ENCODE peak calls at places on chromosomes 6 and 20, in seven cellular contexts. One of them, this sample, is unnamed.

GRCh38 chr6:15689586-15690450 is 27.0 kb upstream of the DTNBP1 start:
- DNase-seq in ovary: no peak
- DNase-seq in esophagus muscularis mucosa: no peak
- DNase-seq in K562: no peak
- DNase-seq in transverse colon: no peak
- DNase-seq in GM12878: no peak
- DNase-seq in A549: no peak
- DNase-seq in this sample: no peak

GRCh38 chr6:23414204-23414501 is 711.9 kb upstream of the NRSN1 start:
- DNase-seq in ovary: no peak
- DNase-seq in transverse colon: no peak
- DNase-seq in esophagus muscularis mucosa: no peak
- DNase-seq in GM12878: peak; percentile 7
- DNase-seq in A549: no peak
- DNase-seq in K562: no peak
- DNase-seq in this sample: no peak

GRCh38 chr6:161415302-161415855 is 141.5 kb upstream of the AGPAT4 start:
- DNase-seq in esophagus muscularis mucosa: no peak
- DNase-seq in transverse colon: no peak
- DNase-seq in A549: no peak
- DNase-seq in K562: no peak
- DNase-seq in ovary: no peak
- DNase-seq in GM12878: no peak
- DNase-seq in this sample: no peak

GRCh38 chr6:134029495-134030455 is 22.6 kb downstream of the SLC2A12 start:
- DNase-seq in A549: peak; percentile 6
- DNase-seq in GM12878: no peak
- DNase-seq in transverse colon: no peak
- DNase-seq in K562: peak; percentile 64
- DNase-seq in esophagus muscularis mucosa: no peak
- DNase-seq in ovary: no peak
- DNase-seq in this sample: no peak

GRCh38 chr20:8132632-8133587 is 844 bp downstream of the PLCB1 start:
- DNase-seq in ovary: peak; percentile 56
- DNase-seq in esophagus muscularis mucosa: no peak
- DNase-seq in transverse colon: peak; percentile 20
- DNase-seq in A549: no peak
- DNase-seq in K562: no peak
- DNase-seq in GM12878: no peak
- DNase-seq in this sample: peak; percentile 83

GRCh38 chr6:130513770-130514169 is 148.0 kb downstream of the TMEM200A start:
- DNase-seq in A549: no peak
- DNase-seq in ovary: no peak
- DNase-seq in GM12878: peak; percentile 45
- DNase-seq in K562: peak; percentile 6
- DNase-seq in transverse colon: peak; percentile 9
- DNase-seq in esophagus muscularis mucosa: no peak
- DNase-seq in this sample: no peak

GRCh38 chr6:9540534-9541126 is 874.2 kb downstream of the TFAP2A start:
- DNase-seq in GM12878: no peak
- DNase-seq in transverse colon: no peak
- DNase-seq in esophagus muscularis mucosa: no peak
- DNase-seq in A549: peak; percentile 11
- DNase-seq in K562: peak; percentile 40
- DNase-seq in ovary: no peak
- DNase-seq in this sample: no peak

GRCh38 chr6:30684386-30685156 is 1.9 kb downstream of the PPP1R18 start:
- DNase-seq in GM12878: no peak
- DNase-seq in A549: no peak
- DNase-seq in K562: peak; percentile 72
- DNase-seq in ovary: peak; percentile 42
- DNase-seq in esophagus muscularis mucosa: no peak
- DNase-seq in transverse colon: peak; percentile 67
- DNase-seq in this sample: peak; percentile 85

GRCh38 chr6:148578489-148578814 is 168.4 kb upstream of the UST start:
- DNase-seq in K562: no peak
- DNase-seq in A549: no peak
- DNase-seq in ovary: no peak
- DNase-seq in transverse colon: no peak
- DNase-seq in GM12878: no peak
- DNase-seq in esophagus muscularis mucosa: no peak
- DNase-seq in this sample: no peak

GRCh38 chr20:38098952-38099351 is 65.4 kb downstream of the RPRD1B start:
- DNase-seq in A549: no peak
- DNase-seq in esophagus muscularis mucosa: no peak
- DNase-seq in GM12878: no peak
- DNase-seq in K562: no peak
- DNase-seq in ovary: no peak
- DNase-seq in transverse colon: no peak
- DNase-seq in this sample: no peak

GRCh38 chr6:23522751-23523527 is 603.1 kb upstream of the NRSN1 start:
- DNase-seq in ovary: no peak
- DNase-seq in GM12878: no peak
- DNase-seq in K562: no peak
- DNase-seq in esophagus muscularis mucosa: no peak
- DNase-seq in A549: no peak
- DNase-seq in transverse colon: no peak
- DNase-seq in this sample: no peak

GRCh38 chr6:98980814-98981213 is 33.1 kb upstream of the FBXL4 start:
- DNase-seq in ovary: no peak
- DNase-seq in esophagus muscularis mucosa: no peak
- DNase-seq in GM12878: no peak
- DNase-seq in A549: no peak
- DNase-seq in K562: no peak
- DNase-seq in transverse colon: no peak
- DNase-seq in this sample: no peak

GRCh38 chr6:33279971-33280511 is 3.1 kb downstream of the B3GALT4 start:
- DNase-seq in K562: peak; percentile 86
- DNase-seq in transverse colon: no peak
- DNase-seq in GM12878: no peak
- DNase-seq in esophagus muscularis mucosa: no peak
- DNase-seq in A549: peak; percentile 85
- DNase-seq in ovary: no peak
- DNase-seq in this sample: no peak

GRCh38 chr6:73879466-73879865 is 183.5 kb downstream of the CD109 start:
- DNase-seq in A549: no peak
- DNase-seq in transverse colon: no peak
- DNase-seq in esophagus muscularis mucosa: no peak
- DNase-seq in ovary: no peak
- DNase-seq in GM12878: no peak
- DNase-seq in K562: no peak
- DNase-seq in this sample: no peak

GRCh38 chr6:92408350-92408749 is 1011.0 kb downstream of the EPHA7 start:
- DNase-seq in ovary: no peak
- DNase-seq in A549: no peak
- DNase-seq in transverse colon: no peak
- DNase-seq in GM12878: no peak
- DNase-seq in esophagus muscularis mucosa: no peak
- DNase-seq in K562: no peak
- DNase-seq in this sample: no peak

GRCh38 chr6:82118150-82118562 is 129.4 kb downstream of the IBTK start:
- DNase-seq in transverse colon: no peak
- DNase-seq in A549: no peak
- DNase-seq in K562: no peak
- DNase-seq in ovary: no peak
- DNase-seq in GM12878: no peak
- DNase-seq in esophagus muscularis mucosa: no peak
- DNase-seq in this sample: no peak

GRCh38 chr6:162814417-162814988 is 86.7 kb downstream of the PACRG start:
- DNase-seq in transverse colon: no peak
- DNase-seq in GM12878: no peak
- DNase-seq in esophagus muscularis mucosa: no peak
- DNase-seq in ovary: no peak
- DNase-seq in K562: no peak
- DNase-seq in A549: no peak
- DNase-seq in this sample: no peak

GRCh38 chr6:137927777-137928218 is 60.7 kb downstream of the TNFAIP3 start:
- DNase-seq in ovary: no peak
- DNase-seq in K562: no peak
- DNase-seq in transverse colon: peak; percentile 47
- DNase-seq in GM12878: peak; percentile 99
- DNase-seq in A549: no peak
- DNase-seq in esophagus muscularis mucosa: no peak
- DNase-seq in this sample: no peak

GRCh38 chr6:157610451-157610999 is 212.5 kb upstream of the SNX9 start:
- DNase-seq in transverse colon: no peak
- DNase-seq in ovary: no peak
- DNase-seq in K562: no peak
- DNase-seq in GM12878: no peak
- DNase-seq in A549: no peak
- DNase-seq in esophagus muscularis mucosa: no peak
- DNase-seq in this sample: no peak

GRCh38 chr6:44226368-44227137 is 3.2 kb downstream of the SLC29A1 start:
- DNase-seq in transverse colon: no peak
- DNase-seq in esophagus muscularis mucosa: no peak
- DNase-seq in ovary: peak; percentile 61
- DNase-seq in GM12878: no peak
- DNase-seq in A549: no peak
- DNase-seq in K562: peak; percentile 58
- DNase-seq in this sample: peak; percentile 83

GRCh38 chr6:134282816-134283215 is 35.1 kb downstream of the SGK1 start:
- DNase-seq in GM12878: no peak
- DNase-seq in transverse colon: no peak
- DNase-seq in esophagus muscularis mucosa: no peak
- DNase-seq in ovary: no peak
- DNase-seq in K562: no peak
- DNase-seq in A549: no peak
- DNase-seq in this sample: no peak

GRCh38 chr20:25031241-25031640 is 26.7 kb downstream of the ACSS1 start:
- DNase-seq in GM12878: no peak
- DNase-seq in K562: no peak
- DNase-seq in ovary: no peak
- DNase-seq in A549: no peak
- DNase-seq in transverse colon: no peak
- DNase-seq in esophagus muscularis mucosa: no peak
- DNase-seq in this sample: no peak

GRCh38 chr6:27091661-27092315 is 155.7 kb upstream of the PRSS16 start:
- DNase-seq in GM12878: peak; percentile 54
- DNase-seq in ovary: no peak
- DNase-seq in A549: peak; percentile 72
- DNase-seq in esophagus muscularis mucosa: no peak
- DNase-seq in K562: peak; percentile 87
- DNase-seq in transverse colon: no peak
- DNase-seq in this sample: no peak

GRCh38 chr20:14062786-14063185 is 67.5 kb downstream of the MACROD2 start:
- DNase-seq in A549: no peak
- DNase-seq in transverse colon: no peak
- DNase-seq in GM12878: no peak
- DNase-seq in K562: no peak
- DNase-seq in ovary: no peak
- DNase-seq in esophagus muscularis mucosa: no peak
- DNase-seq in this sample: no peak

GRCh38 chr6:134178230-134179044 is 126.0 kb upstream of the SLC2A12 start:
- DNase-seq in esophagus muscularis mucosa: peak; percentile 92
- DNase-seq in transverse colon: peak; percentile 81
- DNase-seq in K562: peak; percentile 70
- DNase-seq in ovary: peak; percentile 74
- DNase-seq in GM12878: peak; percentile 53
- DNase-seq in A549: peak; percentile 75
- DNase-seq in this sample: peak; percentile 86

GRCh38 chr6:45586216-45587171 is 208.8 kb upstream of the SUPT3H start:
- DNase-seq in K562: no peak
- DNase-seq in GM12878: no peak
- DNase-seq in esophagus muscularis mucosa: peak; percentile 45
- DNase-seq in transverse colon: no peak
- DNase-seq in A549: no peak
- DNase-seq in ovary: no peak
- DNase-seq in this sample: no peak

GRCh38 chr20:32139947-32140346 is 30.4 kb downstream of the TM9SF4 start:
- DNase-seq in A549: no peak
- DNase-seq in esophagus muscularis mucosa: no peak
- DNase-seq in GM12878: peak; percentile 53
- DNase-seq in transverse colon: no peak
- DNase-seq in ovary: no peak
- DNase-seq in K562: no peak
- DNase-seq in this sample: peak; percentile 1

GRCh38 chr6:143745160-143746133 is 67.7 kb downstream of the PHACTR2 start:
- DNase-seq in esophagus muscularis mucosa: no peak
- DNase-seq in A549: peak; percentile 17
- DNase-seq in GM12878: no peak
- DNase-seq in transverse colon: peak; percentile 62
- DNase-seq in K562: no peak
- DNase-seq in ovary: peak; percentile 46
- DNase-seq in this sample: no peak
- TF ChIP-seq EP300 in esophagus muscularis mucosa: no peak
- TF ChIP-seq EP300 in A549: peak; percentile 52
- TF ChIP-seq EP300 in GM12878: no peak
- TF ChIP-seq EP300 in transverse colon: no peak
- TF ChIP-seq EP300 in K562: no peak
- TF ChIP-seq EP300 in ovary: no peak
- TF ChIP-seq EP300 in this sample: no peak

DNA sequence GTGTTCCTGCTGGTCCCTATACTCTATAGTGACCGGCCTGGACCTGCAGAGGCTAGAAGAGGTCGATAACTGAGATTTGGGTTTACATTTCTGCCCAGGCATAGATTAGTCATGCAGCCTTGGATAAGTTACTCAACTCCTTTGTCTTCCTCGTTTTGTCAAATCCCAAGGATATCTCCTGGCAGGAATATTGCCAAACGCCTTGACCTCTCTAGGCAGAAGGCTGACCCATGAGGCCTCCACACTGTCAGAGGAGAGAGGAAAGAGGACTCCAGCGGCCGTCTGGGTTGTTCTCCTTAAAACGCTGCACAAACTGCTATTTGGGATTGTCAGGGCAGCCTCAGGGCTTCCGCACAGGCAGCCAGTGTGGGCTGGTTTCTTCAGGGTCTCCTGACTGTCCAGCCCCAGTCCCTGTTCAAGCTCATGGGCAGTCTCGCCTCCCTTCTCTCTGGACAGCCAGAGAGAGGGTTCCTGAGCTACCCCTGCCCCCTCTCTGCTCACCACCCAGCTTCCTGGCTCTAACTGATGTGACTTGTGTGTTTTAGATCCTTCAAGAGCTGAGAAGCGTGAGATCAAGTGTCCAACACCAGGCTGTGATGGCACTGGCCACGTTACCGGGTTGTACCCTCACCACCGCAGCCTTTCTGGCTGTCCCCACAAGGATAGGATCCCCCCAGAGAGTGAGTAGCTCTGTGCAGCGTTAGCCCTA is 44.7 kb upstream of the PCMTD2 start:
- DNase-seq in esophagus muscularis mucosa: no peak
- DNase-seq in ovary: no peak
- DNase-seq in GM12878: no peak
- DNase-seq in K562: no peak
- DNase-seq in transverse colon: no peak
- DNase-seq in A549: no peak
- DNase-seq in this sample: no peak
- TF ChIP-seq CTCF in esophagus muscularis mucosa: no peak
- TF ChIP-seq CTCF in ovary: no peak
- TF ChIP-seq CTCF in GM12878: no peak
- TF ChIP-seq CTCF in K562: no peak
- TF ChIP-seq CTCF in transverse colon: no peak
- TF ChIP-seq CTCF in A549: no peak
- TF ChIP-seq CTCF in this sample: no peak

GRCh38 chr20:33674294-33675126 is at the start of gene NECAB3:
- DNase-seq in ovary: peak; percentile 95
- DNase-seq in A549: peak; percentile 75
- DNase-seq in esophagus muscularis mucosa: peak; percentile 95
- DNase-seq in K562: peak; percentile 93
- DNase-seq in GM12878: no peak
- DNase-seq in transverse colon: peak; percentile 90
- DNase-seq in this sample: peak; percentile 94
- TF ChIP-seq EP300 in ovary: no peak
- TF ChIP-seq EP300 in A549: no peak
- TF ChIP-seq EP300 in esophagus muscularis mucosa: no peak
- TF ChIP-seq EP300 in K562: no peak
- TF ChIP-seq EP300 in GM12878: no peak
- TF ChIP-seq EP300 in transverse colon: no peak
- TF ChIP-seq EP300 in this sample: no peak

GRCh38 chr6:7125290-7125689 is 17.5 kb downstream of the RREB1 start:
- DNase-seq in GM12878: no peak
- DNase-seq in K562: no peak
- DNase-seq in A549: no peak
- DNase-seq in ovary: no peak
- DNase-seq in transverse colon: no peak
- DNase-seq in esophagus muscularis mucosa: no peak
- DNase-seq in this sample: no peak
- TF ChIP-seq CTCF in GM12878: no peak
- TF ChIP-seq CTCF in K562: no peak
- TF ChIP-seq CTCF in A549: no peak
- TF ChIP-seq CTCF in ovary: no peak
- TF ChIP-seq CTCF in transverse colon: no peak
- TF ChIP-seq CTCF in esophagus muscularis mucosa: no peak
- TF ChIP-seq CTCF in this sample: no peak